ENCODE peak calls at places on chromosome 4, in eight cellular contexts. One of them, this sample, is unnamed.

GRCh38 chr4:148007303-148007702 is 275.4 kb downstream of the ARHGAP10 start:
- DNase-seq in NCI-H2171 treated with DMSO at 0.1 percent for 48 hours: no peak
- DNase-seq in dermis blood vessel endothelial cell: peak
- DNase-seq in hepatic stellate cell: peak
- DNase-seq in stimulated activated naive CD8-positive, alpha-beta T cell treated with anti-CD3 and anti-CD28 coated beads, Interleukin-15, Interleukin-2, amounts not matched to agents 100 U/mL and 50 U/mL, for 24 hours: no peak
- DNase-seq in H9: no peak
- DNase-seq in colonic mucosa: no peak
- DNase-seq in activated CD8-positive, alpha-beta memory T cell treated with anti-CD3 and anti-CD28 coated beads for 1 hour: no peak
- DNase-seq in this sample: no peak

GRCh38 chr4:6560416-6561172 is 14.4 kb upstream of the MAN2B2 start:
- DNase-seq in NCI-H2171 treated with DMSO at 0.1 percent for 48 hours: no peak
- DNase-seq in dermis blood vessel endothelial cell: no peak
- DNase-seq in hepatic stellate cell: peak
- DNase-seq in stimulated activated naive CD8-positive, alpha-beta T cell treated with anti-CD3 and anti-CD28 coated beads, Interleukin-15, Interleukin-2, amounts not matched to agents 100 U/mL and 50 U/mL, for 24 hours: no peak
- DNase-seq in H9: no peak
- DNase-seq in colonic mucosa: no peak
- DNase-seq in activated CD8-positive, alpha-beta memory T cell treated with anti-CD3 and anti-CD28 coated beads for 1 hour: no peak
- DNase-seq in this sample: no peak

GRCh38 chr4:100288167-100288566 is 97.9 kb upstream of the DDIT4L start:
- DNase-seq in NCI-H2171 treated with DMSO at 0.1 percent for 48 hours: no peak
- DNase-seq in dermis blood vessel endothelial cell: peak
- DNase-seq in hepatic stellate cell: no peak
- DNase-seq in stimulated activated naive CD8-positive, alpha-beta T cell treated with anti-CD3 and anti-CD28 coated beads, Interleukin-15, Interleukin-2, amounts not matched to agents 100 U/mL and 50 U/mL, for 24 hours: no peak
- DNase-seq in H9: no peak
- DNase-seq in colonic mucosa: no peak
- DNase-seq in activated CD8-positive, alpha-beta memory T cell treated with anti-CD3 and anti-CD28 coated beads for 1 hour: no peak
- DNase-seq in this sample: no peak

GRCh38 chr4:6891436-6892170 is 18.0 kb upstream of the TBC1D14 start:
- DNase-seq in NCI-H2171 treated with DMSO at 0.1 percent for 48 hours: no peak
- DNase-seq in dermis blood vessel endothelial cell: no peak
- DNase-seq in hepatic stellate cell: peak
- DNase-seq in stimulated activated naive CD8-positive, alpha-beta T cell treated with anti-CD3 and anti-CD28 coated beads, Interleukin-15, Interleukin-2, amounts not matched to agents 100 U/mL and 50 U/mL, for 24 hours: no peak
- DNase-seq in H9: no peak
- DNase-seq in colonic mucosa: no peak
- DNase-seq in activated CD8-positive, alpha-beta memory T cell treated with anti-CD3 and anti-CD28 coated beads for 1 hour: no peak
- DNase-seq in this sample: no peak

GRCh38 chr4:113604955-113605354 is 156.6 kb downstream of the CAMK2D start:
- DNase-seq in NCI-H2171 treated with DMSO at 0.1 percent for 48 hours: no peak
- DNase-seq in dermis blood vessel endothelial cell: no peak
- DNase-seq in hepatic stellate cell: peak
- DNase-seq in stimulated activated naive CD8-positive, alpha-beta T cell treated with anti-CD3 and anti-CD28 coated beads, Interleukin-15, Interleukin-2, amounts not matched to agents 100 U/mL and 50 U/mL, for 24 hours: no peak
- DNase-seq in H9: no peak
- DNase-seq in colonic mucosa: no peak
- DNase-seq in activated CD8-positive, alpha-beta memory T cell treated with anti-CD3 and anti-CD28 coated beads for 1 hour: no peak
- DNase-seq in this sample: no peak

GRCh38 chr4:61514991-61515390 is 314.9 kb downstream of the ADGRL3 start:
- DNase-seq in NCI-H2171 treated with DMSO at 0.1 percent for 48 hours: no peak
- DNase-seq in dermis blood vessel endothelial cell: no peak
- DNase-seq in hepatic stellate cell: no peak
- DNase-seq in stimulated activated naive CD8-positive, alpha-beta T cell treated with anti-CD3 and anti-CD28 coated beads, Interleukin-15, Interleukin-2, amounts not matched to agents 100 U/mL and 50 U/mL, for 24 hours: no peak
- DNase-seq in H9: no peak
- DNase-seq in colonic mucosa: no peak
- DNase-seq in activated CD8-positive, alpha-beta memory T cell treated with anti-CD3 and anti-CD28 coated beads for 1 hour: no peak
- DNase-seq in this sample: no peak

GRCh38 chr4:116486401-116486800 is 599.0 kb downstream of the TRAM1L1 start:
- DNase-seq in NCI-H2171 treated with DMSO at 0.1 percent for 48 hours: no peak
- DNase-seq in dermis blood vessel endothelial cell: no peak
- DNase-seq in hepatic stellate cell: no peak
- DNase-seq in stimulated activated naive CD8-positive, alpha-beta T cell treated with anti-CD3 and anti-CD28 coated beads, Interleukin-15, Interleukin-2, amounts not matched to agents 100 U/mL and 50 U/mL, for 24 hours: no peak
- DNase-seq in H9: no peak
- DNase-seq in colonic mucosa: no peak
- DNase-seq in activated CD8-positive, alpha-beta memory T cell treated with anti-CD3 and anti-CD28 coated beads for 1 hour: no peak
- DNase-seq in this sample: no peak

GRCh38 chr4:78749972-78750727 is 26.0 kb upstream of the BMP2K start:
- DNase-seq in NCI-H2171 treated with DMSO at 0.1 percent for 48 hours: no peak
- DNase-seq in dermis blood vessel endothelial cell: peak
- DNase-seq in hepatic stellate cell: no peak
- DNase-seq in stimulated activated naive CD8-positive, alpha-beta T cell treated with anti-CD3 and anti-CD28 coated beads, Interleukin-15, Interleukin-2, amounts not matched to agents 100 U/mL and 50 U/mL, for 24 hours: no peak
- DNase-seq in H9: no peak
- DNase-seq in colonic mucosa: no peak
- DNase-seq in activated CD8-positive, alpha-beta memory T cell treated with anti-CD3 and anti-CD28 coated beads for 1 hour: no peak
- DNase-seq in this sample: no peak

GRCh38 chr4:48462363-48462762 is 20.8 kb upstream of the SLC10A4 start:
- DNase-seq in NCI-H2171 treated with DMSO at 0.1 percent for 48 hours: no peak
- DNase-seq in dermis blood vessel endothelial cell: no peak
- DNase-seq in hepatic stellate cell: no peak
- DNase-seq in stimulated activated naive CD8-positive, alpha-beta T cell treated with anti-CD3 and anti-CD28 coated beads, Interleukin-15, Interleukin-2, amounts not matched to agents 100 U/mL and 50 U/mL, for 24 hours: no peak
- DNase-seq in H9: no peak
- DNase-seq in colonic mucosa: no peak
- DNase-seq in activated CD8-positive, alpha-beta memory T cell treated with anti-CD3 and anti-CD28 coated beads for 1 hour: no peak
- DNase-seq in this sample: no peak

GRCh38 chr4:142331646-142332045 is 514.5 kb downstream of the INPP4B start:
- DNase-seq in NCI-H2171 treated with DMSO at 0.1 percent for 48 hours: no peak
- DNase-seq in dermis blood vessel endothelial cell: no peak
- DNase-seq in hepatic stellate cell: peak
- DNase-seq in stimulated activated naive CD8-positive, alpha-beta T cell treated with anti-CD3 and anti-CD28 coated beads, Interleukin-15, Interleukin-2, amounts not matched to agents 100 U/mL and 50 U/mL, for 24 hours: no peak
- DNase-seq in H9: no peak
- DNase-seq in colonic mucosa: no peak
- DNase-seq in activated CD8-positive, alpha-beta memory T cell treated with anti-CD3 and anti-CD28 coated beads for 1 hour: no peak
- DNase-seq in this sample: no peak

GRCh38 chr4:112648263-112649054 is 11.5 kb downstream of the LARP7 start:
- DNase-seq in NCI-H2171 treated with DMSO at 0.1 percent for 48 hours: no peak
- DNase-seq in dermis blood vessel endothelial cell: no peak
- DNase-seq in hepatic stellate cell: no peak
- DNase-seq in stimulated activated naive CD8-positive, alpha-beta T cell treated with anti-CD3 and anti-CD28 coated beads, Interleukin-15, Interleukin-2, amounts not matched to agents 100 U/mL and 50 U/mL, for 24 hours: no peak
- DNase-seq in H9: peak
- DNase-seq in colonic mucosa: no peak
- DNase-seq in activated CD8-positive, alpha-beta memory T cell treated with anti-CD3 and anti-CD28 coated beads for 1 hour: no peak
- DNase-seq in this sample: no peak

GRCh38 chr4:143358923-143359694 is 22.4 kb downstream of the GAB1 start:
- DNase-seq in NCI-H2171 treated with DMSO at 0.1 percent for 48 hours: no peak
- DNase-seq in dermis blood vessel endothelial cell: peak
- DNase-seq in hepatic stellate cell: peak
- DNase-seq in stimulated activated naive CD8-positive, alpha-beta T cell treated with anti-CD3 and anti-CD28 coated beads, Interleukin-15, Interleukin-2, amounts not matched to agents 100 U/mL and 50 U/mL, for 24 hours: peak
- DNase-seq in H9: no peak
- DNase-seq in colonic mucosa: peak
- DNase-seq in activated CD8-positive, alpha-beta memory T cell treated with anti-CD3 and anti-CD28 coated beads for 1 hour: no peak
- DNase-seq in this sample: no peak

GRCh38 chr4:25560605-25561004 is 95.0 kb upstream of the SLC34A2 start:
- DNase-seq in NCI-H2171 treated with DMSO at 0.1 percent for 48 hours: no peak
- DNase-seq in dermis blood vessel endothelial cell: no peak
- DNase-seq in hepatic stellate cell: no peak
- DNase-seq in stimulated activated naive CD8-positive, alpha-beta T cell treated with anti-CD3 and anti-CD28 coated beads, Interleukin-15, Interleukin-2, amounts not matched to agents 100 U/mL and 50 U/mL, for 24 hours: no peak
- DNase-seq in H9: no peak
- DNase-seq in colonic mucosa: no peak
- DNase-seq in activated CD8-positive, alpha-beta memory T cell treated with anti-CD3 and anti-CD28 coated beads for 1 hour: no peak
- DNase-seq in this sample: no peak

GRCh38 chr4:32440391-32440790 is 1720.2 kb downstream of the PCDH7 start:
- DNase-seq in NCI-H2171 treated with DMSO at 0.1 percent for 48 hours: no peak
- DNase-seq in dermis blood vessel endothelial cell: no peak
- DNase-seq in hepatic stellate cell: no peak
- DNase-seq in stimulated activated naive CD8-positive, alpha-beta T cell treated with anti-CD3 and anti-CD28 coated beads, Interleukin-15, Interleukin-2, amounts not matched to agents 100 U/mL and 50 U/mL, for 24 hours: no peak
- DNase-seq in H9: no peak
- DNase-seq in colonic mucosa: no peak
- DNase-seq in activated CD8-positive, alpha-beta memory T cell treated with anti-CD3 and anti-CD28 coated beads for 1 hour: no peak
- DNase-seq in this sample: no peak

GRCh38 chr4:122604146-122604545 is 16.7 kb downstream of the IL21 start:
- DNase-seq in NCI-H2171 treated with DMSO at 0.1 percent for 48 hours: no peak
- DNase-seq in dermis blood vessel endothelial cell: no peak
- DNase-seq in hepatic stellate cell: no peak
- DNase-seq in stimulated activated naive CD8-positive, alpha-beta T cell treated with anti-CD3 and anti-CD28 coated beads, Interleukin-15, Interleukin-2, amounts not matched to agents 100 U/mL and 50 U/mL, for 24 hours: no peak
- DNase-seq in H9: no peak
- DNase-seq in colonic mucosa: no peak
- DNase-seq in activated CD8-positive, alpha-beta memory T cell treated with anti-CD3 and anti-CD28 coated beads for 1 hour: no peak
- DNase-seq in this sample: no peak

GRCh38 chr4:99507762-99508161 is 3.1 kb upstream of the C4orf17 start:
- DNase-seq in NCI-H2171 treated with DMSO at 0.1 percent for 48 hours: no peak
- DNase-seq in dermis blood vessel endothelial cell: no peak
- DNase-seq in hepatic stellate cell: no peak
- DNase-seq in stimulated activated naive CD8-positive, alpha-beta T cell treated with anti-CD3 and anti-CD28 coated beads, Interleukin-15, Interleukin-2, amounts not matched to agents 100 U/mL and 50 U/mL, for 24 hours: peak
- DNase-seq in H9: no peak
- DNase-seq in colonic mucosa: no peak
- DNase-seq in activated CD8-positive, alpha-beta memory T cell treated with anti-CD3 and anti-CD28 coated beads for 1 hour: no peak
- DNase-seq in this sample: no peak

GRCh38 chr4:145720656-145721055 is 40.7 kb downstream of the C4orf51 start:
- DNase-seq in NCI-H2171 treated with DMSO at 0.1 percent for 48 hours: no peak
- DNase-seq in dermis blood vessel endothelial cell: no peak
- DNase-seq in hepatic stellate cell: no peak
- DNase-seq in stimulated activated naive CD8-positive, alpha-beta T cell treated with anti-CD3 and anti-CD28 coated beads, Interleukin-15, Interleukin-2, amounts not matched to agents 100 U/mL and 50 U/mL, for 24 hours: peak
- DNase-seq in H9: no peak
- DNase-seq in colonic mucosa: no peak
- DNase-seq in activated CD8-positive, alpha-beta memory T cell treated with anti-CD3 and anti-CD28 coated beads for 1 hour: no peak
- DNase-seq in this sample: no peak

GRCh38 chr4:15354790-15355418 is 72.9 kb upstream of the C1QTNF7 start:
- DNase-seq in NCI-H2171 treated with DMSO at 0.1 percent for 48 hours: no peak
- DNase-seq in dermis blood vessel endothelial cell: no peak
- DNase-seq in hepatic stellate cell: no peak
- DNase-seq in stimulated activated naive CD8-positive, alpha-beta T cell treated with anti-CD3 and anti-CD28 coated beads, Interleukin-15, Interleukin-2, amounts not matched to agents 100 U/mL and 50 U/mL, for 24 hours: no peak
- DNase-seq in H9: no peak
- DNase-seq in colonic mucosa: no peak
- DNase-seq in activated CD8-positive, alpha-beta memory T cell treated with anti-CD3 and anti-CD28 coated beads for 1 hour: no peak
- DNase-seq in this sample: no peak

GRCh38 chr4:10456270-10457254 is 664 bp downstream of the ZNF518B start:
- DNase-seq in NCI-H2171 treated with DMSO at 0.1 percent for 48 hours: peak
- DNase-seq in dermis blood vessel endothelial cell: peak
- DNase-seq in hepatic stellate cell: peak
- DNase-seq in stimulated activated naive CD8-positive, alpha-beta T cell treated with anti-CD3 and anti-CD28 coated beads, Interleukin-15, Interleukin-2, amounts not matched to agents 100 U/mL and 50 U/mL, for 24 hours: peak
- DNase-seq in H9: peak
- DNase-seq in colonic mucosa: peak
- DNase-seq in activated CD8-positive, alpha-beta memory T cell treated with anti-CD3 and anti-CD28 coated beads for 1 hour: no peak
- DNase-seq in this sample: no peak

GRCh38 chr4:99180367-99181169 is 36.5 kb upstream of the ADH4 start:
- DNase-seq in NCI-H2171 treated with DMSO at 0.1 percent for 48 hours: no peak
- DNase-seq in dermis blood vessel endothelial cell: no peak
- DNase-seq in hepatic stellate cell: peak
- DNase-seq in stimulated activated naive CD8-positive, alpha-beta T cell treated with anti-CD3 and anti-CD28 coated beads, Interleukin-15, Interleukin-2, amounts not matched to agents 100 U/mL and 50 U/mL, for 24 hours: no peak
- DNase-seq in H9: no peak
- DNase-seq in colonic mucosa: no peak
- DNase-seq in activated CD8-positive, alpha-beta memory T cell treated with anti-CD3 and anti-CD28 coated beads for 1 hour: no peak
- DNase-seq in this sample: no peak

GRCh38 chr4:107666134-107666533 is 53.9 kb downstream of the PAPSS1 start:
- DNase-seq in NCI-H2171 treated with DMSO at 0.1 percent for 48 hours: no peak
- DNase-seq in dermis blood vessel endothelial cell: peak
- DNase-seq in hepatic stellate cell: peak
- DNase-seq in stimulated activated naive CD8-positive, alpha-beta T cell treated with anti-CD3 and anti-CD28 coated beads, Interleukin-15, Interleukin-2, amounts not matched to agents 100 U/mL and 50 U/mL, for 24 hours: no peak
- DNase-seq in H9: no peak
- DNase-seq in colonic mucosa: no peak
- DNase-seq in activated CD8-positive, alpha-beta memory T cell treated with anti-CD3 and anti-CD28 coated beads for 1 hour: no peak
- DNase-seq in this sample: no peak

GRCh38 chr4:109969087-109969486 is 56.4 kb downstream of the EGF start:
- DNase-seq in NCI-H2171 treated with DMSO at 0.1 percent for 48 hours: no peak
- DNase-seq in dermis blood vessel endothelial cell: no peak
- DNase-seq in hepatic stellate cell: no peak
- DNase-seq in stimulated activated naive CD8-positive, alpha-beta T cell treated with anti-CD3 and anti-CD28 coated beads, Interleukin-15, Interleukin-2, amounts not matched to agents 100 U/mL and 50 U/mL, for 24 hours: no peak
- DNase-seq in H9: no peak
- DNase-seq in colonic mucosa: no peak
- DNase-seq in activated CD8-positive, alpha-beta memory T cell treated with anti-CD3 and anti-CD28 coated beads for 1 hour: no peak
- DNase-seq in this sample: no peak

GRCh38 chr4:183142566-183143545 is 43.8 kb downstream of the WWC2 start:
- DNase-seq in NCI-H2171 treated with DMSO at 0.1 percent for 48 hours: peak
- DNase-seq in dermis blood vessel endothelial cell: peak
- DNase-seq in hepatic stellate cell: no peak
- DNase-seq in stimulated activated naive CD8-positive, alpha-beta T cell treated with anti-CD3 and anti-CD28 coated beads, Interleukin-15, Interleukin-2, amounts not matched to agents 100 U/mL and 50 U/mL, for 24 hours: no peak
- DNase-seq in H9: no peak
- DNase-seq in colonic mucosa: no peak
- DNase-seq in activated CD8-positive, alpha-beta memory T cell treated with anti-CD3 and anti-CD28 coated beads for 1 hour: no peak
- DNase-seq in this sample: no peak

GRCh38 chr4:337932-338758 is 531 bp downstream of the ZNF141 start:
- DNase-seq in NCI-H2171 treated with DMSO at 0.1 percent for 48 hours: no peak
- DNase-seq in dermis blood vessel endothelial cell: peak
- DNase-seq in hepatic stellate cell: peak
- DNase-seq in stimulated activated naive CD8-positive, alpha-beta T cell treated with anti-CD3 and anti-CD28 coated beads, Interleukin-15, Interleukin-2, amounts not matched to agents 100 U/mL and 50 U/mL, for 24 hours: peak
- DNase-seq in H9: no peak
- DNase-seq in colonic mucosa: peak
- DNase-seq in activated CD8-positive, alpha-beta memory T cell treated with anti-CD3 and anti-CD28 coated beads for 1 hour: no peak
- DNase-seq in this sample: peak